ENCODE peak calls at places on chromosomes 3 and 15, in eight cellular contexts. O is activated T-cell treated with anti-CD3 and anti-CD28 coated beads, Interleukin-2, amount 50 U/mL, for 72 hours; C is M059J; L is activated CD4-positive, alpha-beta memory T cell treated with anti-CD3 and anti-CD28 coated beads for 36 hours; J is brain microvascular endothelial cell; M is nephron progenitor cell; N is Ammon's horn; Q is DMS153. P is an unnamed sample.

GRCh38 chr3:184229424-184230080 is at the start of gene VWA5B2:
- DNase-seq in L (peak), J (no peak), C (peak), Q (peak), N (peak), M (peak), O (peak), P (peak)

GRCh38 chr3:81728766-81729544 is 32.5 kb downstream of the GBE1 start:
- DNase-seq in C (peak), L (no peak), J (no peak), Q (no peak), N (no peak), M (no peak), O (no peak), P (no peak)

GRCh38 chr3:14921811-14922705 is 25.3 kb upstream of the NR2C2 start:
- DNase-seq in N (no peak), C (peak), J (no peak), Q (no peak), L (no peak), O (no peak), M (no peak), P (no peak)

GRCh38 chr3:111850481-111850880 is 8.6 kb upstream of the PHLDB2 start:
- DNase-seq in L (no peak), O (no peak), N (no peak), M (no peak), J (no peak), Q (no peak), C (peak), P (no peak)

GRCh38 chr15:91866371-91866905 is 12.9 kb downstream of the SLCO3A1 start:
- DNase-seq in O (no peak), Q (no peak), J (no peak), C (peak), N (no peak), L (no peak), M (no peak), P (peak)

GRCh38 chr3:4720316-4721075 is 227.3 kb downstream of the ITPR1 start:
- DNase-seq in C (peak), N (peak), J (peak), O (no peak), M (no peak), Q (no peak), L (peak), P (peak)

GRCh38 chr15:39030291-39031070 is 465.9 kb upstream of the RASGRP1 start:
- DNase-seq in O (no peak), J (no peak), L (no peak), Q (no peak), C (peak), N (no peak), M (no peak), P (no peak)

GRCh38 chr3:56704706-56705105 is 21.6 kb upstream of the TASOR start:
- DNase-seq in J (no peak), O (no peak), L (no peak), C (no peak), M (no peak), Q (no peak), N (no peak), P (no peak)

GRCh38 chr15:81165565-81165964 is 31.1 kb upstream of the IL16 start:
- DNase-seq in N (no peak), C (no peak), Q (no peak), M (no peak), L (no peak), J (no peak), O (no peak), P (no peak)

GRCh38 chr15:85518979-85519761 is 138.8 kb downstream of the AKAP13 start:
- DNase-seq in C (no peak), N (no peak), L (no peak), M (no peak), J (no peak), O (no peak), Q (no peak), P (no peak)

GRCh38 chr15:93467327-93467726 is 378.3 kb upstream of the RGMA start:
- DNase-seq in L (peak), M (no peak), J (no peak), N (peak), C (peak), O (no peak), Q (no peak), P (no peak)

GRCh38 chr3:126816956-126817777 is 113.1 kb downstream of the CHCHD6 start:
- DNase-seq in J (no peak), Q (no peak), C (no peak), M (peak), L (no peak), N (no peak), O (no peak), P (no peak)

GRCh38 chr3:67521053-67521646 is 133.3 kb downstream of the SUCLG2 start:
- DNase-seq in Q (no peak), O (no peak), M (no peak), N (no peak), C (no peak), J (no peak), L (no peak), P (no peak)

GRCh38 chr15:90184786-90185704 is 16.1 kb upstream of the SEMA4B start:
- DNase-seq in O (peak), Q (peak), J (no peak), M (peak), N (peak), L (peak), C (peak), P (peak)

GRCh38 chr15:37771462-37771861 is 163.0 kb upstream of the TMCO5A start:
- DNase-seq in L (no peak), O (no peak), Q (peak), M (no peak), J (no peak), N (no peak), C (peak), P (peak)

GRCh38 chr3:61571516-61572336 is 10.4 kb downstream of the PTPRG start:
- DNase-seq in L (no peak), M (no peak), Q (no peak), O (no peak), N (no peak), C (peak), J (peak), P (no peak)

GRCh38 chr15:34709866-34710265 is 44.9 kb downstream of the GJD2 start:
- DNase-seq in N (no peak), O (no peak), M (no peak), L (no peak), C (peak), J (no peak), Q (no peak), P (no peak)

GRCh38 chr15:96888764-96889163 is 558.3 kb downstream of the NR2F2 start:
- DNase-seq in O (no peak), N (no peak), Q (no peak), M (no peak), L (no peak), J (no peak), C (peak), P (no peak)

GRCh38 chr3:185270262-185270955 is 16.6 kb upstream of the EHHADH start:
- DNase-seq in C (peak), L (peak), N (peak), Q (no peak), J (peak), M (peak), O (no peak), P (peak)

GRCh38 chr15:69855601-69856000 is 242.1 kb downstream of the TLE3 start:
- DNase-seq in M (peak), O (no peak), N (no peak), Q (no peak), J (peak), C (peak), L (no peak), P (no peak)

GRCh38 chr15:69554321-69554961 is 101.8 kb downstream of the RPLP1 start:
- DNase-seq in M (no peak), N (no peak), Q (peak), J (no peak), L (no peak), O (no peak), C (no peak), P (no peak)

GRCh38 chr3:118938183-118938961 is 96.3 kb downstream of the IGSF11 start:
- DNase-seq in J (no peak), C (peak), M (no peak), N (no peak), Q (no peak), L (no peak), O (no peak), P (no peak)

GRCh38 chr3:53357457-53357856 is 10.1 kb upstream of the DCP1A start:
- DNase-seq in M (no peak), Q (no peak), O (no peak), L (no peak), J (no peak), N (no peak), C (no peak), P (no peak)

GRCh38 chr15:74318376-74319137 is 48.9 kb downstream of the CYP11A1 start:
- DNase-seq in N (no peak), Q (peak), C (peak), M (no peak), O (no peak), L (no peak), J (peak), P (peak)

GRCh38 chr3:111923095-111923771 is 55.6 kb upstream of the ABHD10 start:
- DNase-seq in L (no peak), C (peak), J (no peak), O (no peak), Q (no peak), M (no peak), N (no peak), P (no peak)

GRCh38 chr3:138124689-138125420 is 7.3 kb downstream of the A4GNT start:
- DNase-seq in N (no peak), Q (no peak), M (no peak), J (no peak), O (no peak), L (no peak), C (peak), P (no peak)

GRCh38 chr3:29591579-29591978 is 310.7 kb downstream of the RBMS3 start:
- DNase-seq in M (no peak), C (no peak), O (no peak), N (no peak), J (no peak), L (no peak), Q (no peak), P (no peak)

GRCh38 chr15:40367038-40367672 is 9.1 kb downstream of the DISP2 start:
- DNase-seq in M (no peak), Q (no peak), L (no peak), N (peak), O (no peak), C (no peak), J (no peak), P (no peak)

GRCh38 chr3:167031364-167032049 is 348.6 kb downstream of the ZBBX start:
- DNase-seq in N (no peak), L (no peak), J (peak), O (no peak), Q (no peak), M (no peak), C (no peak), P (no peak)

GRCh38 chr15:59266015-59266414 is 59.4 kb downstream of the LDHAL6B start:
- DNase-seq in O (no peak), N (no peak), Q (no peak), L (no peak), C (no peak), M (no peak), J (no peak), P (no peak)

GRCh38 chr3:146250449-146251382 is at the start of gene PLSCR4:
- DNase-seq in M (peak), J (peak), C (peak), O (peak), N (peak), Q (peak), L (peak), P (peak)

GRCh38 chr3:148075829-148076716 is 621.6 kb upstream of the AGTR1 start:
- DNase-seq in J (peak), C (peak), L (no peak), N (peak), M (peak), O (no peak), Q (peak), P (peak)

GRCh38 chr3:102123590-102124190 is 274.4 kb downstream of the NFKBIZ start:
- DNase-seq in J (peak), C (no peak), Q (no peak), L (no peak), O (no peak), M (no peak), N (no peak), P (no peak)

GRCh38 chr3:36362216-36362615 is 18.1 kb upstream of the STAC start:
- DNase-seq in O (no peak), C (peak), N (no peak), L (no peak), Q (no peak), J (peak), M (no peak), P (no peak)

GRCh38 chr3:183730361-183730760 is 32.8 kb downstream of the YEATS2 start:
- DNase-seq in M (no peak), N (no peak), J (no peak), L (no peak), Q (no peak), C (no peak), O (no peak), P (no peak)

P was measured in KBM-7.